ENCODE peak calls at places on chromosomes 7 and 10, in six cellular contexts. O, Z, G, F, K and C are unnamed samples.

GRCh38 chr10:23702977-23703414 is 264.1 kb downstream of the OTUD1 start:
- DNase-seq in G (peak), O (peak), F (peak), Z (peak), K (peak), C (peak)

GRCh38 chr10:93859049-93859655 is 34.6 kb upstream of the SLC35G1 start:
- DNase-seq in Z (no peak), O (no peak), K (no peak), F (peak), G (no peak), C (peak)

GRCh38 chr10:77371848-77372247 is 265.8 kb downstream of the KCNMA1 start:
- DNase-seq in F (no peak), G (no peak), K (no peak), O (no peak), Z (no peak), C (no peak)

GRCh38 chr7:83347836-83348482 is 185.3 kb upstream of the PCLO start:
- DNase-seq in O (no peak), K (no peak), G (no peak), Z (no peak), F (peak), C (peak)

GRCh38 chr7:108345710-108346336 is 110.4 kb downstream of the NRCAM start:
- DNase-seq in O (no peak), G (no peak), F (no peak), Z (no peak), K (no peak), C (no peak)

GRCh38 chr10:62437696-62438095 is 63.5 kb downstream of the ZNF365 start:
- DNase-seq in F (peak), O (no peak), Z (no peak), K (no peak), G (no peak), C (peak)

GRCh38 chr7:55280031-55280454 is 85.1 kb upstream of the LANCL2 start:
- DNase-seq in K (peak), O (no peak), F (peak), Z (no peak), G (peak), C (peak)

GRCh38 chr7:97014145-97014544 is 8.8 kb downstream of the DLX6 start:
- DNase-seq in F (no peak), Z (no peak), O (no peak), G (no peak), K (no peak), C (no peak)

GRCh38 chr7:139109983-139110411 is 477 bp upstream of the ZC3HAV1 start:
- DNase-seq in K (no peak), G (no peak), F (no peak), O (no peak), Z (no peak), C (no peak)

DNA sequence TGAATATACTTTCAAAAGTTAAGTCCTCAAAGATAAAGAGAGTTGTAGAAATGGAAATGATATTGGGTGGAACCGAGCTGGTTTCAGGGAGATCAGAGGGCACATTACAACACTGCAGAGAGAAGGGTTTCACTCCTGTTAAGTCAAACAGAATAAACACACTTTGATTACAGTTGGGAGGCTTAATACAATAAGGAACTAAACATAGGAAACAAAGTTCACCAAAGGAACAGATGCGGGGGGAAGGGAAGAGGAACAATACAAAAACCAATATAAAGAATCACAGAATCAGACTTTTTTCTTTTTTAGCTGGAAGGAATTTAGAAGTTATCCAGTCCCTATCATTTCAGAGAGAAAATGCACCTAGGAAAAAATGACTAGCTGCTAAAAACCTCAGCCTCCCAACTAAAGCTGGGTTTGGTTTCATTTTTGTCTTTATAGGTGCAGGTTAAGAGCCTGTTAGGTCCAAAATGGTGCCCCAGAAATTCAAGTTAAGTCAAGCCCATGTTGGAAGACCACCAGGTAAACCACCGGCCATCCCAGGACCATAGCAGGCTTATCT is 81.9 kb downstream of the DNMBP start:
- DNase-seq in F (no peak), K (no peak), O (no peak), G (no peak), Z (no peak), C (peak)
- H3K4me3 ChIP-seq in F (no peak), K (no peak), O (peak), G (peak), Z (peak), C (peak)

DNA sequence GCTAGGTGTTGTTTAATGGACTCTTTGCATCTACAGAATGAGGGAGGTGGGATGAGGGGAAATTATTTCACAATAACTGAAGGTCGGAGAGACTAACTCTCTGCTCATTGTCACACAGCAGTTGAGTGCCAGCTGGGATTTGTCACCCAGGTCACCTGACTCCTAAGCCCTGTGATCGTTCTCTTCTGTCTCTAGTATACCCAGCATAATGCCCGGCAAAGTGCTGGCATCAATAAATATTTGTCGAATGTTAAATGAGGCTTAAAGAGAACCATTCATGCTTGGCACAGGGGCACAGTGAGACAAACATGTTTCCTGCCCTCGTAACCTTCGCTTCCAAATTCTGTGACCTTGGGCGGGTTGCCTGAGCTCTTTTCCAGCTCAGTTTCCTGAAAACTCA is 70.8 kb downstream of the TCF7L2 start:
- DNase-seq in O (peak), F (no peak), K (no peak), Z (no peak), G (no peak), C (no peak)
- H3K4me3 ChIP-seq in O (no peak), F (no peak), K (no peak), Z (no peak), G (no peak), C (no peak)

DNA sequence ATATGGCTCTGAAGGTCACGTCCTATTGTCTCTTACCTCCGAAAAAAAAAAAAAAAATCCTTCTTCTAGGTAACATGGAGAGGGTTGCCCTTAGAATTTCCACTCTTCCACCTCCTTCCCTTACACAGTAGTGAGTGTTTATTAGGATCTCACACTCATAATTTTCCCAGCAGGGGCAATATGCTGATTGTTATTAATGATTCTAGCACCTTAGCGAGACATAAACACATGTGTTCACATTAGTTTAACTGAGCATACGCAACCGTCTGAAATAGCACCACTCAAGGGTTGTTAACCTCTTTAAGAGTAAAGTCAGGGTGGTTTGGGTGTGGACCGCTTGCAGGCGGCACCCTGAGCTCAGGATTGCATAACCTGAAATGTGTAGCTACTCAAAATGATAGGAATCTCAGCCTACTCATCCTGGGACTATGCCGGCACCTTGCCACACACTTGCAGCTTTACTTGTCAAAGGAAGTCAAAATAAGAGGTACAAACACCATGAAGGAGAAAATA is 52.2 kb downstream of the CPEB3 start:
- DNase-seq in K (no peak), F (peak), Z (peak), O (peak), G (peak), C (no peak)
- H3K4me3 ChIP-seq in K (no peak), F (no peak), Z (peak), O (peak), G (peak), C (no peak)

GRCh38 chr7:134866581-134866980 is 87.1 kb downstream of the CALD1 start:
- DNase-seq in K (no peak), O (no peak), Z (no peak), G (no peak), F (peak), C (peak)
- H3K4me3 ChIP-seq in K (no peak), O (no peak), Z (no peak), G (no peak), F (no peak), C (no peak)

DNA sequence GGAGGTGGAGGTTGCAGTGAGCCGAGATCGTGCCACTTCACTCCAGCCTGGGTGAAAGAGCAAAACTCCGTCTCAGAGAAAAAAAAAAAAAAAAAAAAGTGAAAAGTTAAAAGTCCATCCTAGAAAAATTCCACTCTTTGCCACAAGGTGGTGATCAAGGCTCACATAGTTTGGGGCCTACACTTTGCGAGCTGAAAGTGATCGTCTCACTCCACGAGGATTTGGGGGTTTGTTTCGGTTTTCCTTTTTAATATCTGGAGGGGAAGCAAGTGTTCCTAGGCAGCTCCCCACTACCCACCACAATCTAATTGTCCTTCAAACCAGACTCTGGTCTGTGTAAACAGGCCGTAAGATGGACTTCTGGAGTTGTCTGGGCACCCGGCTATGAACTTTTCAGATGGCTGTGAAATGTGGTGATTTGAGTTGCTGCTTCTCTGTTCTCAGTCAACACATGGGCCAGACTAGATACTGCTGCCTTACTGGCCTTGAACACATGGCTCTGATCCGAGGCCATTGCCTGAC is 27.1 kb downstream of the PRLHR start:
- DNase-seq in O (no peak), F (peak), K (peak), G (no peak), Z (no peak), C (peak)
- H3K4me3 ChIP-seq in O (no peak), F (no peak), K (no peak), G (no peak), Z (peak), C (no peak)